ENCODE peak calls at places on chromosomes 7 and 10, in five cellular contexts. J, V, P, R and B are unnamed samples. For H3K36me3, the result is how much of the 10 kb centered on the place peaks cover.

GRCh38 chr10:23742807-23743206 is 303.9 kb downstream of the OTUD1 start:
- DNase-seq in P (no peak), V (no peak), J (no peak), R (no peak), B (no peak)

GRCh38 chr7:82501256-82501815 is 57.8 kb upstream of the CACNA2D1 start:
- DNase-seq in V (no peak), P (no peak), J (no peak), R (no peak), B (no peak)

GRCh38 chr10:77165445-77166316 is 471.9 kb downstream of the KCNMA1 start:
- DNase-seq in J (no peak), V (peak), P (peak), R (peak), B (peak)

GRCh38 chr10:112246-112645 is 23.0 kb upstream of the ZMYND11 start:
- DNase-seq in P (no peak), R (no peak), V (no peak), J (no peak), B (no peak)

GRCh38 chr10:110058215-110058614 is 50.4 kb downstream of the ADD3 start:
- DNase-seq in R (no peak), V (no peak), J (no peak), P (no peak), B (no peak)

GRCh38 chr10:36817898-36818297 is 307.5 kb upstream of the ANKRD30A start:
- DNase-seq in J (no peak), R (no peak), P (no peak), V (no peak), B (no peak)

GRCh38 chr10:5091196-5091595 is 3.0 kb upstream of the AKR1C3 start:
- DNase-seq in J (no peak), V (no peak), P (no peak), R (no peak), B (no peak)

GRCh38 chr10:49781247-49781646 is 19.1 kb upstream of the OGDHL start:
- DNase-seq in V (no peak), R (no peak), J (no peak), P (no peak), B (no peak)

GRCh38 chr7:31082450-31082849 is 30.3 kb downstream of the ADCYAP1R1 start:
- DNase-seq in R (no peak), V (no peak), J (no peak), P (no peak), B (no peak)

GRCh38 chr7:116713918-116714317 is 41.9 kb downstream of the MET start:
- DNase-seq in P (no peak), R (no peak), J (no peak), V (no peak), B (no peak)

GRCh38 chr10:96831200-96831866 is 765 bp upstream of the LCOR start:
- DNase-seq in P (no peak), V (no peak), R (no peak), J (no peak), B (no peak)

GRCh38 chr7:156559001-156559400 is 81.6 kb upstream of the RNF32 start:
- DNase-seq in P (no peak), R (peak), J (no peak), V (no peak), B (no peak)

GRCh38 chr10:30207485-30208052 is 141.5 kb downstream of the MTPAP start:
- DNase-seq in R (no peak), P (no peak), V (peak), J (no peak), B (no peak)

GRCh38 chr10:92126100-92126650 is 164.7 kb downstream of the CPEB3 start:
- DNase-seq in R (no peak), V (no peak), J (no peak), P (no peak), B (no peak)

GRCh38 chr10:98316661-98317060 is 48.7 kb upstream of the LOXL4 start:
- DNase-seq in J (no peak), V (no peak), P (no peak), R (no peak), B (no peak)

GRCh38 chr7:108203433-108204002 is 73.4 kb upstream of the LAMB4 start:
- DNase-seq in J (peak), P (no peak), R (no peak), V (no peak), B (no peak)

GRCh38 chr10:43069597-43069996 is 7.3 kb upstream of the RET start:
- DNase-seq in R (no peak), P (no peak), V (no peak), J (peak), B (no peak)

GRCh38 chr10:42984761-42985325 is 92.0 kb upstream of the RET start:
- DNase-seq in J (peak), R (no peak), P (no peak), V (no peak), B (peak)

GRCh38 chr10:59079386-59080226 is 96.8 kb upstream of the PHYHIPL start:
- DNase-seq in P (no peak), R (peak), J (no peak), V (no peak), B (no peak)

GRCh38 chr7:25262586-25262985 is 34.3 kb upstream of the NPVF start:
- DNase-seq in V (no peak), R (no peak), J (peak), P (no peak), B (no peak)

GRCh38 chr7:105222953-105223352 is 165.8 kb downstream of the SRPK2 start:
- DNase-seq in J (no peak), R (no peak), P (no peak), V (no peak), B (no peak)

GRCh38 chr7:139711991-139712753 is 65.6 kb downstream of the HIPK2 start:
- DNase-seq in J (no peak), R (no peak), P (no peak), V (no peak), B (peak)

GRCh38 chr7:13830604-13830915 is 158.9 kb downstream of the ETV1 start:
- DNase-seq in V (no peak), R (no peak), J (no peak), P (no peak), B (no peak)

GRCh38 chr10:63758080-63758479 is 236.9 kb downstream of the REEP3 start:
- DNase-seq in V (no peak), J (no peak), R (no peak), P (no peak), B (no peak)

GRCh38 chr7:157692156-157693011 is 355.6 kb downstream of the DNAJB6 start:
- DNase-seq in R (no peak), V (no peak), P (no peak), J (peak), B (peak)

GRCh38 chr7:33080326-33080725 is 17.8 kb upstream of the NT5C3A start:
- DNase-seq in R (no peak), J (no peak), P (no peak), V (no peak), B (no peak)

GRCh38 chr7:105000190-105000589 is 13.8 kb upstream of the KMT2E start:
- DNase-seq in V (no peak), J (no peak), R (no peak), P (no peak), B (no peak)

GRCh38 chr7:44212581-44213184 is 11.9 kb downstream of the YKT6 start:
- DNase-seq in P (no peak), R (no peak), V (no peak), J (no peak), B (no peak)

GRCh38 chr7:21568762-21569161 is 25.9 kb downstream of the DNAH11 start:
- DNase-seq in P (no peak), J (no peak), R (no peak), V (no peak), B (no peak)

GRCh38 chr7:131459256-131459655 is 97.2 kb downstream of the PODXL start:
- DNase-seq in J (no peak), V (no peak), R (no peak), P (no peak), B (no peak)

GRCh38 chr7:14630048-14630447 is 272.5 kb downstream of the DGKB start:
- DNase-seq in V (peak), P (no peak), J (no peak), R (no peak), B (no peak)

GRCh38 chr10:76675951-76676587 is 961.5 kb downstream of the KCNMA1 start:
- DNase-seq in P (no peak), V (no peak), R (no peak), J (no peak), B (peak)

GRCh38 chr10:49115015-49115795 is at the start of gene VSTM4:
- DNase-seq in V (no peak), R (peak), J (peak), P (no peak), B (no peak)

GRCh38 chr10:13604641-13605040 is 17.9 kb downstream of the PRPF18 start:
- DNase-seq in V (no peak), J (no peak), P (no peak), R (no peak), B (no peak)
- H3K36me3 ChIP-seq in V (under half), J (half or more), P (under half), R (under half), B (under half)

GRCh38 chr10:21528452-21529235 is 3.2 kb upstream of the SKIDA1 start:
- DNase-seq in R (no peak), J (no peak), P (no peak), V (no peak), B (no peak)

GRCh38 chr10:21530616-21531015 is 3.4 kb upstream of the MLLT10 start:
- DNase-seq in P (no peak), V (no peak), J (no peak), R (no peak), B (no peak)

GRCh38 chr10:21527634-21528451 is 2.4 kb upstream of the SKIDA1 start:
- DNase-seq in P (no peak), J (no peak), R (no peak), V (no peak), B (no peak)

GRCh38 chr10:21530168-21530567 is 3.9 kb upstream of the MLLT10 start:
- DNase-seq in P (no peak), J (no peak), V (no peak), R (no peak), B (no peak)

DNA sequence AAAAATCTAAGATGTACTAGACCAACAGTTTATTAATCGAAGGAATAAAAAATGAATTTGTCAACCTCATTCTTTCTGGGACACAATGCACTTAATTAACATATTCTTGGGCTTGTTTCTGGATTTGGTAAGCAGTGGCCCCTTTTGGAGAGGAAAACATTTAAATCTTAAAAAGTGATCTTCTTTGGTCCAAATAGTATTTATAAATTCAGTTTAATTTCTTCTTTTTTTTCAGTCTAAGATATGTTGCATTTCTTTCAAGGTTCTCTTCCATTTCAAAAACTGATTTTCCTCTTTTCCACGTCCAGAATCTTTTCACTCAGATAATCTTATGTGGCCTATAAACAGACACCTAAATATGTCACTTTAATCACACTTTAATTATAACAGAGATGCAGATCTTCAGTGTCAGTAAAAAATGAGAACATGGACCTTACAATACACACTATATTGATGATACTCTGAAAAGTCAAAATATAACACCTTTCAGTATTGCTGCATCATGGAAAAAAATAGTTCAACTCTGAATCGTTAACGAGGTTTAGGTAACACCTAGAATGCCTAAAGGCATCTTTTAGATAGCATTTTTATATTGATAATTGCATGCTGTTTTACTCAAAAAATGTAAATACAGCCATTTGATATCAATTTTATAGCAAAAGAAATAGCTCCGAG is 3.9 kb upstream of the SKIDA1 start:
- DNase-seq in R (no peak), V (no peak), J (no peak), P (no peak), B (no peak)
- H3K27ac ChIP-seq in R (peak), V (no peak), J (no peak), P (peak), B (no peak)

GRCh38 chr10:60717852-60718251 is 60.4 kb upstream of the CDK1 start:
- DNase-seq in V (no peak), R (no peak), J (no peak), P (no peak), B (no peak)
- H3K36me3 ChIP-seq in V (under half), R (under half), J (under half), P (under half), B (under half)

GRCh38 chr10:73853196-73853595 is 21.2 kb downstream of the CAMK2G start:
- DNase-seq in V (no peak), P (no peak), J (no peak), R (no peak), B (no peak)
- H3K27ac ChIP-seq in V (no peak), P (no peak), J (no peak), R (no peak), B (peak)

GRCh38 chr10:26550774-26551526 is 112.8 kb downstream of the APBB1IP start:
- DNase-seq in V (peak), P (no peak), R (no peak), J (no peak), B (no peak)
- H3K36me3 ChIP-seq in V (under half), P (under half), R (under half), J (under half), B (under half)

GRCh38 chr10:17838080-17838634 is 29.0 kb downstream of the MRC1 start:
- DNase-seq in P (no peak), V (no peak), R (no peak), J (no peak), B (no peak)
- H3K27ac ChIP-seq in P (no peak), V (no peak), R (peak), J (no peak), B (no peak)

GRCh38 chr7:155506854-155507337 is 39.5 kb downstream of the CNPY1 start:
- DNase-seq in R (no peak), J (no peak), V (no peak), P (no peak), B (peak)
- H3K36me3 ChIP-seq in R (under half), J (under half), V (under half), P (under half), B (under half)

GRCh38 chr7:101125989-101126650 is 784 bp upstream of the SERPINE1 start:
- DNase-seq in V (peak), P (no peak), J (peak), R (peak), B (peak)

GRCh38 chr7:101126651-101127459 is at the start of gene SERPINE1:
- DNase-seq in R (peak), P (peak), J (peak), V (peak), B (peak)

GRCh38 chr7:101128040-101128834 is 1.3 kb downstream of the SERPINE1 start:
- DNase-seq in J (no peak), R (no peak), P (no peak), V (no peak), B (no peak)

GRCh38 chr7:101129603-101130117 is 2.8 kb downstream of the SERPINE1 start:
- DNase-seq in J (no peak), V (no peak), R (no peak), P (no peak), B (no peak)

DNA sequence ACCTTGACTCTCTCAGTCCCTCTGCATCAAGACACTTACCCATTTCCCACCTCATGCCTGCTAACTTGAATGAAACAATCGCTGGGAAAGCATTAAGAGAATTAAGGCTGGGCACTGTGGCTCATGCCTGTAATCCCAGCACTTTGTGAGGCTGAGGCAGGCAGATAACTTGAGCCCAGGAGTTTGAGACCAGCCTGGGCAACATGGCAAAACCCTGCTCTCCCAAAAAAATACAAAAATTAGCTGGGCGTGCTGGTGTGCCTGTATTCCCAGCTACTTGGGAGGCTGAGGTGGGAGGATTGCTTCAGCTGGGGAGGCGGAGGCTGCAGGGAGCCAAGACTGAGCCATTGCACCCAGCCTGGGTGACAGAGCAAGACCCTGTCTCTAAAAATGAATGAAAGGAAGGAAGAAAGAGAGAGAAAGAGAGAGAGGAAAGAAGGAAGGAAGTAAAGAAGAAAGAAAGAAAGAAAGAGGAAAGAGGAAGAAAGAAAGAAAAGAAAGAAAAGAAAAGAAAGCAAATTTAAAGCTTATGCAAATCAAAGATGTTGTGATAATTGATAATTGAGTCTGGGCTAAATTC is 646 bp downstream of the SERPINE1 start:
- DNase-seq in V (no peak), P (no peak), R (no peak), J (no peak), B (no peak)
- H3K27ac ChIP-seq in V (no peak), P (no peak), R (peak), J (peak), B (peak)

DNA sequence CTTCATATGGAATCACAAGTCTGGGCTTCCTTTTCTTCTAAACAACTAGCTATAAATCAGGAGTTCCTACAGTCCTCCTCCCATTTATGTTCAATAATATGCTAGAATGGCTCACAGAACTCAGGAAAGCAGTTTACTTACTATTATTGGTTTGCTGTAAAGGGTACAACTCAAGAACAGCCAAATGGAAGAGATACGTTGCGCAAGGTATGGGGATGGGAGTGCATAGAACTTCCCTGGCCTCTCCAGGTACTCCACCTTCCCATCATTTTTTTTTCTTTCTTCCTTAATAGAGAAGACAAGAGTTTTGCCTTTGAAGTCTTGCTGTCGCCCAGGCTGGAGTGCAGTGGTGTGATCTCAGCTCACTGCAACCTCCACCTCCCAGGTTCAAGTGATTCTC is 27.1 kb upstream of the SEMA4G start:
- DNase-seq in V (no peak), R (no peak), J (no peak), P (no peak), B (no peak)
- H3K36me3 ChIP-seq in V (under half), R (under half), J (half or more), P (under half), B (under half)

DNA sequence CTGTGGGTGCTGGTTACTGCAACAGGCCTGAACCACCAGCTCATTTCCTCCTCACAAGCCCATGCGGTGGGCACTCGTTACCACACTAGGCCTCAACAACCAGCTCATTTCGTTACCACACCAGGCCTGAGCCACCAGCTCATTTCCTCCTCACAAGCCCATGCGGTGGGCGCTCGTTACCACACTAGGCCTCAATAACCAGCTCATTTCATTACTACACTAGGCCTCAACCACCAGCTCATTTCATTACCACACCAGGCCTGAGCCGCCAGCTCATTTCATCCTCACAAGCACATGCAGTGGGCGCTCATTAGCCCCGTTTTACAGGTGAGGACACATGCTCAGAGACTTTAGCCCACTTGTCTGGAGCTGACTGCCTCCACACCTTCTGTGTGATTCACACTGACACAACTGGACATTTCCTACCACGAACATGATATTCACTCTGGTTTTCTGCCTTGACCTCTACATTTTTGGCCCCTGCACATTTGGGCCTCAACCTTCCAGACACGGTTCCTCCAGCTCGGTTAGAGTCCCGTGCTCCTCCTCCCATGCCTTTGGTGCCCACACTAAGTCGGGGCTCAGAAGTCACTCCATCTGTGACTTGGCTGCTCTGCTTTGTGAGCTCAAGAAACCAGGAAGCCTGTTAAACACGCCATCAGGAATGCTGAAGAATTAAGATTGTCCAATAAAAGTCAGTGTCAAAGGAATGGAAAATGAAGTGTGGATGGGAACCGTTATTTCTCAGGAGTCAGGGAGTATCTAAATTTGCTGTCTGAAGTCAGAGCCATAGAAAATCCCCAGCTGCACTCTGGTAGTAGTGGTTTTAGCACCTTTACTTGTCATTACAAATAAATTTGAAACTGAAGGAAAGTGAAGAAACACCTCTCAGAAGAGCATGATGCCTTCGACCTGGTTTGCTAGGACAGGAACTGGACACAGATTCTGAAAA is 55.8 kb upstream of the LANCL2 start:
- DNase-seq in R (no peak), P (peak), V (peak), J (no peak), B (peak)
- H3K27ac ChIP-seq in R (no peak), P (peak), V (peak), J (no peak), B (no peak)